ENCODE peak calls at places on chromosomes 2 and 18, in seven cellular contexts. A, Z, C, H, B, D and Q are unnamed samples.

GRCh38 chr18:22043837-22044236 is 125.6 kb upstream of the GATA6 start:
- DNase-seq in A (no peak), H (no peak), C (no peak), Z (no peak), D (no peak), B (no peak), Q (no peak)

GRCh38 chr2:168602846-168603406 is 146.9 kb downstream of the CERS6 start:
- DNase-seq in H (no peak), A (no peak), Z (no peak), D (no peak), C (no peak), B (no peak), Q (no peak)

GRCh38 chr2:96873651-96874096 is 3.8 kb upstream of the SEMA4C start:
- DNase-seq in Z (no peak), H (no peak), B (no peak), C (no peak), D (peak; percentile 79), A (peak; percentile 86), Q (no peak)

GRCh38 chr2:156405586-156405985 is 30.6 kb upstream of the GPD2 start:
- DNase-seq in B (no peak), C (no peak), A (no peak), Z (peak; percentile 80), H (no peak), D (peak; percentile 29), Q (no peak)

GRCh38 chr2:144678741-144679140 is 158.8 kb upstream of the ZEB2 start:
- DNase-seq in H (no peak), Z (no peak), A (no peak), C (no peak), D (no peak), B (no peak), Q (no peak)

GRCh38 chr2:135074216-135074615 is 22.1 kb downstream of the RAB3GAP1 start:
- DNase-seq in Z (no peak), C (no peak), B (no peak), A (no peak), D (no peak), H (no peak), Q (no peak)

GRCh38 chr2:109171444-109172334 is 42.7 kb downstream of the SH3RF3 start:
- DNase-seq in B (no peak), C (no peak), Z (no peak), A (peak; percentile 73), H (no peak), D (peak; percentile 91), Q (peak; percentile 35)

GRCh38 chr18:49845629-49846252 is 32.4 kb upstream of the ACAA2 start:
- DNase-seq in D (no peak), A (no peak), C (no peak), H (no peak), B (no peak), Z (no peak), Q (no peak)

GRCh38 chr2:42100696-42101585 is 53.1 kb downstream of the PKDCC start:
- DNase-seq in H (no peak), Z (no peak), D (peak; percentile 36), C (peak; percentile 47), A (peak; percentile 87), B (peak; percentile 83), Q (no peak)

GRCh38 chr18:50982802-50983179 is 15.0 kb downstream of the ELAC1 start:
- DNase-seq in A (no peak), Z (no peak), C (no peak), H (no peak), D (no peak), B (no peak), Q (no peak)

GRCh38 chr18:77081387-77081773 is 51.2 kb downstream of the MBP start:
- DNase-seq in H (no peak), B (no peak), A (no peak), C (no peak), Z (no peak), D (no peak), Q (no peak)

GRCh38 chr2:6994569-6994968 is 77.4 kb downstream of the RNF144A start:
- DNase-seq in H (no peak), A (no peak), B (no peak), D (no peak), Z (no peak), C (no peak), Q (no peak)